ENCODE peak calls at places on chromosomes 11 and 22, in eight cellular contexts. U is NCI-H2171 treated with DMSO at 0.1 percent for 48 hours, R is ureter, N is activated T-cell treated with anti-CD3 and anti-CD28 coated beads for 24 hours, T is HFFc6, Z is prostate gland, I is pancreas, P is EH. K is an unnamed sample.

GRCh38 chr11:1126935-1127663 is 30.7 kb upstream of the MUC5AC start:
- DNase-seq in P (no peak), Z (no peak), N (no peak), T (no peak), I (peak; percentile 49), U (no peak), R (no peak), K (no peak)

GRCh38 chr11:74682731-74683278 is 48.4 kb downstream of the CHRDL2 start:
- DNase-seq in I (peak; percentile 43), N (no peak), Z (no peak), U (no peak), R (no peak), T (no peak), P (no peak), K (no peak)

GRCh38 chr11:130115218-130115617 is 44.4 kb upstream of the ST14 start:
- DNase-seq in Z (no peak), P (peak; percentile 37), T (no peak), I (no peak), N (no peak), R (no peak), U (no peak), K (no peak)

GRCh38 chr22:23243006-23243573 is 62.8 kb downstream of the BCR start:
- DNase-seq in I (no peak), P (no peak), Z (no peak), T (no peak), U (no peak), N (peak; percentile 70), R (no peak), K (no peak)

GRCh38 chr11:126233391-126233790 is 21.8 kb downstream of the FAM118B start:
- DNase-seq in I (no peak), T (peak; percentile 9), Z (no peak), N (no peak), R (no peak), P (peak; percentile 16), U (no peak), K (no peak)

GRCh38 chr11:68735626-68736025 is 15.7 kb downstream of the TESMIN start:
- DNase-seq in P (peak; percentile 5), U (no peak), R (no peak), Z (no peak), N (no peak), T (no peak), I (no peak), K (no peak)

GRCh38 chr11:95912902-95913560 is 10.9 kb downstream of the MTMR2 start:
- DNase-seq in T (peak; percentile 11), R (no peak), U (no peak), Z (no peak), I (no peak), P (peak; percentile 62), N (no peak), K (no peak)

GRCh38 chr11:34379081-34379480 is 21.3 kb upstream of the ABTB2 start:
- DNase-seq in U (no peak), I (no peak), P (peak; percentile 61), R (no peak), N (no peak), Z (no peak), T (peak; percentile 48), K (peak; percentile 41)

GRCh38 chr22:20238567-20239062 is 29.5 kb downstream of the RTN4R start:
- DNase-seq in R (no peak), I (peak; percentile 84), P (peak; percentile 21), U (peak; percentile 56), T (no peak), N (peak; percentile 26), Z (peak; percentile 33), K (no peak)

GRCh38 chr11:134120143-134120850 is 51.4 kb downstream of the JAM3 start:
- DNase-seq in N (no peak), I (no peak), T (peak; percentile 92), U (no peak), R (peak; percentile 70), P (peak; percentile 94), Z (peak; percentile 64), K (no peak)

GRCh38 chr11:120220747-120221037 is 9.9 kb downstream of the OAF start:
- DNase-seq in I (no peak), R (no peak), P (no peak), T (no peak), U (no peak), N (no peak), Z (no peak), K (no peak)

GRCh38 chr11:117743121-117743815 is 53.7 kb downstream of the DSCAML1 start:
- DNase-seq in T (no peak), U (peak; percentile 64), Z (no peak), N (no peak), I (no peak), P (no peak), R (no peak), K (no peak)

GRCh38 chr22:38649841-38650522 is 6.2 kb downstream of the FAM227A start:
- DNase-seq in I (no peak), N (no peak), R (no peak), P (no peak), T (no peak), Z (no peak), U (no peak), K (no peak)

GRCh38 chr11:35583126-35583525 is 35.1 kb upstream of the FJX1 start:
- DNase-seq in U (no peak), I (no peak), Z (no peak), T (peak; percentile 56), R (no peak), N (no peak), P (peak; percentile 85), K (no peak)

GRCh38 chr11:83827520-83827919 is 541.4 kb upstream of the CCDC90B start:
- DNase-seq in Z (no peak), N (no peak), U (no peak), R (no peak), P (peak; percentile 87), T (peak; percentile 78), I (no peak), K (no peak)

GRCh38 chr11:31790649-31791048 is 20.5 kb downstream of the PAX6 start:
- DNase-seq in P (no peak), T (no peak), I (no peak), U (no peak), R (no peak), Z (no peak), N (no peak), K (no peak)

GRCh38 chr11:82797595-82797971 is 63.9 kb upstream of the FAM181B start:
- DNase-seq in T (no peak), Z (no peak), P (no peak), I (no peak), U (no peak), N (no peak), R (no peak), K (no peak)

GRCh38 chr11:115869780-115870431 is 365.7 kb upstream of the CADM1 start:
- DNase-seq in R (no peak), U (peak; percentile 89), T (no peak), Z (no peak), I (no peak), N (no peak), P (no peak), K (no peak)

GRCh38 chr11:130403301-130403804 is 25.1 kb downstream of the ADAMTS8 start:
- DNase-seq in Z (no peak), P (peak; percentile 85), T (peak; percentile 83), N (no peak), R (peak; percentile 62), U (no peak), I (no peak), K (no peak)

GRCh38 chr22:35591696-35592417 is 25.3 kb downstream of the MB start:
- DNase-seq in Z (no peak), T (no peak), U (no peak), I (no peak), R (no peak), N (no peak), P (no peak), K (no peak)

GRCh38 chr11:129277216-129277838 is 85.2 kb upstream of the ARHGAP32 start:
- DNase-seq in I (no peak), T (no peak), N (no peak), U (no peak), R (no peak), Z (no peak), P (peak; percentile 14), K (no peak)

GRCh38 chr11:129740125-129740719 is 75.4 kb upstream of the TMEM45B start:
- DNase-seq in U (no peak), R (no peak), I (no peak), Z (no peak), N (no peak), P (no peak), T (no peak), K (no peak)

GRCh38 chr11:3165152-3165705 is at the start of gene OSBPL5:
- DNase-seq in I (peak; percentile 91), T (peak; percentile 40), R (peak; percentile 86), P (peak; percentile 80), N (peak; percentile 39), U (peak; percentile 11), Z (peak; percentile 68), K (no peak)

GRCh38 chr11:6251990-6252473 is 7.6 kb upstream of the CCKBR start:
- DNase-seq in I (no peak), R (no peak), P (no peak), Z (peak; percentile 24), T (no peak), N (no peak), U (no peak), K (no peak)

GRCh38 chr11:30422389-30422788 is 99.5 kb downstream of the ARL14EP start:
- DNase-seq in I (no peak), U (no peak), T (no peak), P (no peak), R (no peak), N (no peak), Z (peak; percentile 38), K (no peak)